ENCODE peak calls at places on chromosomes 1 and 21, in six cellular contexts. Q, N, Z, C, J and X are unnamed samples.

GRCh38 chr1:21160263-21160662 is 16.4 kb downstream of the EIF4G3 start:
- DNase-seq in Q (no peak), N (no peak), Z (no peak), C (no peak), J (no peak), X (no peak)

GRCh38 chr1:62870148-62870547 is 86.2 kb downstream of the ATG4C start:
- DNase-seq in Q (no peak), N (no peak), Z (no peak), C (no peak), J (no peak), X (no peak)

GRCh38 chr1:15965228-15965767 is 10.6 kb downstream of the ZBTB17 start:
- DNase-seq in Q (no peak), N (no peak), Z (no peak), C (peak; percentile 63), J (peak; percentile 82), X (no peak)

GRCh38 chr21:35658242-35658641 is 402.1 kb downstream of the SETD4 start:
- DNase-seq in Q (no peak), N (no peak), Z (no peak), C (no peak), J (no peak), X (no peak)

GRCh38 chr1:156579472-156579871 is at the start of gene TTC24:
- DNase-seq in Q (peak; percentile 35), N (no peak), Z (no peak), C (no peak), J (no peak), X (peak; percentile 93)

GRCh38 chr1:21665711-21666571 is 3.2 kb downstream of the RAP1GAP start:
- DNase-seq in Q (no peak), N (no peak), Z (no peak), C (no peak), J (no peak), X (no peak)

GRCh38 chr1:42765832-42766722 is 751 bp downstream of the P3H1 start:
- DNase-seq in Q (no peak), N (peak; percentile 48), Z (peak; percentile 37), C (peak; percentile 87), J (no peak), X (peak; percentile 83)

GRCh38 chr1:85743814-85744213 is 35.6 kb upstream of the ZNHIT6 start:
- DNase-seq in Q (no peak), N (no peak), Z (no peak), C (no peak), J (no peak), X (no peak)

GRCh38 chr1:67324068-67324467 is 16.4 kb downstream of the IL12RB2 start:
- DNase-seq in Q (no peak), N (no peak), Z (no peak), C (no peak), J (no peak), X (no peak)